ENCODE peak calls at places on chromosomes 6 and 20, in nine cellular contexts. N is CD4-positive, alpha-beta T cell; T is colonic mucosa; G is WTC11; X is IMR-90; D is nephron progenitor cell; L is psoas muscle; F is spleen; J is right lobe of liver. R is an unnamed sample.

GRCh38 chr6:132530293-132530974 is 7.6 kb upstream of the TAAR9 start:
- DNase-seq in N (peak; percentile 66), T (peak; percentile 74), G (peak; percentile 58), X (peak; percentile 69), D (peak; percentile 75), L (no peak), F (no peak), J (peak; percentile 26), R (peak; percentile 55)

GRCh38 chr6:85468326-85468725 is 18.4 kb downstream of the NT5E start:
- DNase-seq in N (no peak), T (no peak), G (no peak), X (peak; percentile 57), D (no peak), L (no peak), F (no peak), J (no peak), R (no peak)

GRCh38 chr6:117449549-117450439 is 24.1 kb upstream of the ROS1 start:
- DNase-seq in N (peak; percentile 36), T (peak; percentile 66), G (peak; percentile 33), X (peak; percentile 83), D (peak; percentile 61), L (no peak), F (no peak), J (no peak), R (no peak)

GRCh38 chr6:42279144-42279781 is 61.6 kb upstream of the MRPS10 start:
- DNase-seq in N (peak; percentile 12), T (peak; percentile 85), G (no peak), X (peak; percentile 71), D (no peak), L (peak; percentile 38), F (peak; percentile 85), J (no peak), R (no peak)

GRCh38 chr6:33207569-33208088 is 671 bp upstream of the RING1 start:
- DNase-seq in N (no peak), T (peak; percentile 64), G (peak; percentile 46), X (peak; percentile 43), D (peak; percentile 66), L (peak; percentile 59), F (peak; percentile 85), J (peak; percentile 52), R (peak; percentile 57)

GRCh38 chr20:48773837-48774418 is 53.9 kb downstream of the PREX1 start:
- DNase-seq in N (no peak), T (no peak), G (no peak), X (no peak), D (no peak), L (no peak), F (peak; percentile 87), J (peak; percentile 46), R (peak; percentile 69)

GRCh38 chr6:43823879-43824740 is 54.1 kb downstream of the VEGFA start:
- DNase-seq in N (no peak), T (peak; percentile 66), G (no peak), X (no peak), D (no peak), L (no peak), F (no peak), J (peak; percentile 71), R (no peak)

GRCh38 chr20:56520180-56520579 is 4.4 kb upstream of the FAM209A start:
- DNase-seq in N (no peak), T (no peak), G (no peak), X (no peak), D (no peak), L (no peak), F (peak; percentile 18), J (no peak), R (peak; percentile 32)

GRCh38 chr6:85078071-85078470 is 313.7 kb upstream of the TBX18 start:
- DNase-seq in N (no peak), T (no peak), G (no peak), X (peak; percentile 84), D (no peak), L (no peak), F (no peak), J (no peak), R (no peak)

GRCh38 chr6:15066433-15067337 is 179.2 kb upstream of the JARID2 start:
- DNase-seq in N (no peak), T (peak; percentile 25), G (no peak), X (peak; percentile 90), D (no peak), L (peak; percentile 40), F (peak; percentile 77), J (peak; percentile 44), R (peak; percentile 76)

GRCh38 chr6:145809785-145810184 is 4.8 kb downstream of the FBXO30 start:
- DNase-seq in N (no peak), T (no peak), G (no peak), X (peak; percentile 43), D (no peak), L (no peak), F (no peak), J (no peak), R (no peak)

GRCh38 chr20:44342240-44342639 is 5.4 kb downstream of the R3HDML start:
- DNase-seq in N (no peak), T (no peak), G (no peak), X (peak; percentile 8), D (no peak), L (no peak), F (no peak), J (peak; percentile 1), R (no peak)

GRCh38 chr20:50536333-50536732 is 26.1 kb downstream of the PTPN1 start:
- DNase-seq in N (no peak), T (no peak), G (no peak), X (no peak), D (no peak), L (no peak), F (no peak), J (no peak), R (no peak)

GRCh38 chr20:49675368-49676151 is 38.1 kb downstream of the B4GALT5 start:
- DNase-seq in N (no peak), T (peak; percentile 77), G (no peak), X (no peak), D (no peak), L (no peak), F (no peak), J (no peak), R (no peak)

GRCh38 chr20:6746901-6747609 is 20.4 kb upstream of the BMP2 start:
- DNase-seq in N (no peak), T (no peak), G (peak; percentile 14), X (peak; percentile 28), D (no peak), L (no peak), F (no peak), J (no peak), R (no peak)

GRCh38 chr6:113377362-113377942 is 479.7 kb upstream of the MARCKS start:
- DNase-seq in N (no peak), T (no peak), G (no peak), X (no peak), D (no peak), L (no peak), F (no peak), J (no peak), R (no peak)
- TF ChIP-seq CTCF in N (no peak), T (no peak), G (no peak), X (no peak), D (no peak), L (no peak), F (no peak), J (no peak), R (no peak)

DNA sequence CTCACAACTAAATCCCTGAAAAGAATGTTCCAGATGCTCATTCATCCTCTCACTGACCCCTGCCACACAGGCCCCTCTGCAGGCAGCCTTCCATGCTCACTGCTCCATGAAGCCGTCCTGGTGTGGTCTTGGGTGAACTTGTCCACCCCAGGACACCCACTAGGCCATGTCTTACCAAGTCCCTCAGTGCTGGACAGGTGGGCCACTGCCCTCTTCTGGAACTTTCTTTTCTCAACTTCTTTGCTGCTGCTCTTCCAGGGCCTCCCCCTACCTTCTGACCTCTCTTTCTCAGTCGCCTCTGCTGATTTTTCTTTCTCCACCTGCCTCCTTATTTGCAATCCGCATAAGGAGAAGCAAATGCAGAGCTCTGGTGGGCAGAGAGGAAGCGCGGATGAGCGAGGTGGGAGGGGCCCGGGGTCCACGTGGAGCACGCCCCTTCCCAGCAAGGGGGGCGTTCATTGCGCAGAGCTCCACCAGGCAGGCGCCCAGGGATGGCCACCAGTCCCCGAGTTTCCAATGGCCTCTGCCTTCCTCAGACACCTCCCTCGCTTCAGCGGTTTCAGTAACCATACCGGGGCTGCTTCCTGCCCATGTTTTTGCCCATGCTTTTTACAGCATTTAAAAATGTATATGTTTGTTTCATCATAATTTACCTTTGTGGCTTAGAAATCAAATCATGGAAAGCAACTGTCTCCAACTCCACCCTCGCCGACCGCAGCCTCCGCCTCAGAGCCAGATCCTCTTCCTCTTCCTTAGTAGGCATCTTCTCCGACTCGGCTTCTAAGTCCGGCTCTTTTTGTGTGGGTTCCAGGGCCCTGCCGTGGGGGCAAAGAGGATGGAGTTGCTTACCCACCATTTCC is 129.6 kb downstream of the ZDHHC14 start:
- DNase-seq in N (no peak), T (no peak), G (no peak), X (no peak), D (no peak), L (no peak), F (no peak), J (no peak), R (no peak)
- TF ChIP-seq CTCF in N (no peak), T (no peak), G (no peak), X (no peak), D (no peak), L (no peak), F (no peak), J (no peak), R (no peak)

GRCh38 chr6:88709819-88710246 is 253.6 kb downstream of the RNGTT start:
- DNase-seq in N (no peak), T (no peak), G (no peak), X (no peak), D (no peak), L (no peak), F (no peak), J (peak; percentile 47), R (no peak)

GRCh38 chr6:88708197-88708744 is 255.1 kb downstream of the RNGTT start:
- DNase-seq in N (no peak), T (no peak), G (no peak), X (no peak), D (no peak), L (no peak), F (no peak), J (peak; percentile 31), R (no peak)

DNA sequence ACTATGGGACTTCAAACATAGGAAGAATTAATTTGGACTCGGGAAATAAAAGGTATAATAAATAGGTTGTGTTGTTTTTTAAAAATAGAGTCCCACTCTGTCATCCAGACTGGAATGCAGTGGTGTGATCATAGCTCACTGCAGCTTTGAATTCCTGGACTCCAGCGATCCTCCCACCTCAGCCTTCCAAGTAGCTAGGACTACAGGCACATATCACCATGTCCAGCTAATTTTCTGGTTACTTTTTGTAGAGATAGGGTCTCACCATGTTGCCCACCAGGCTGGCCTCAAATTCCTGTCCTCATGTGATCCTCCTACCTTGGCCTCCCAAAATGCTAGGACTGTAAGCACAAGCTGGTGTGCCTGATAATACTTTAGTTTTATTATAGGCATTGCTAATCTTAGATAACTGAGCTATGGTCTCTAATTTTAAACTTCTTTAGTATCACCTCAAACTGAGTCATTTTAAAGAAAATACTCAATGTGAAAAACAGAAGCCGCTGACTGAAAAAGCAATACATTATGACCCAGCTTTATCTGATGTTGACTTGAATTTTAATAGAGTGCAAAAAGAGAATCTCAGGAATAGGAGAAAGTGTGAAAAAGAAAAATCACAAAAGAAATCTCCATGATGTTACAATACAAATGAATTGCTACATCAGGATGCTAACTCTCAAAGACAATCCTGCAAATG is 251.0 kb downstream of the RNGTT start:
- DNase-seq in N (no peak), T (no peak), G (no peak), X (no peak), D (no peak), L (no peak), F (no peak), J (no peak), R (no peak)
- TF ChIP-seq CTCF in N (no peak), T (no peak), G (no peak), X (no peak), D (no peak), L (no peak), F (no peak), J (no peak), R (no peak)

GRCh38 chr6:148528292-148528691 is 185.7 kb downstream of the SASH1 start:
- DNase-seq in N (no peak), T (no peak), G (no peak), X (peak; percentile 44), D (no peak), L (no peak), F (no peak), J (no peak), R (no peak)
- TF ChIP-seq CTCF in N (no peak), T (no peak), G (no peak), X (peak; percentile 45), D (no peak), L (no peak), F (no peak), J (no peak), R (peak; percentile 18)

R was measured in tibial artery.